ENCODE peak calls at places on chromosomes 11 and 22, in four cellular contexts. C, O, M and S are unnamed samples.

GRCh38 chr11:71542856-71543743 is 5.1 kb upstream of the KRTAP5-9 start:
- DNase-seq in O (no peak), C (no peak), M (no peak), S (no peak)

GRCh38 chr11:132780051-132780450 is 752.2 kb downstream of the OPCML start:
- DNase-seq in O (no peak), M (no peak), C (no peak), S (no peak)

GRCh38 chr11:65487467-65488272 is 11.2 kb upstream of the MALAT1 start:
- DNase-seq in M (peak), O (no peak), C (no peak), S (peak)

GRCh38 chr11:44162662-44163061 is 67.2 kb downstream of the EXT2 start:
- DNase-seq in M (no peak), O (no peak), C (no peak), S (no peak)

GRCh38 chr11:73269353-73270088 is 2.6 kb upstream of the P2RY6 start:
- DNase-seq in O (no peak), M (peak), C (no peak), S (no peak)

GRCh38 chr22:19641983-19642451 is 72.3 kb upstream of the SEPTIN5 start:
- DNase-seq in C (no peak), O (no peak), M (no peak), S (no peak)

GRCh38 chr22:40829131-40829530 is 10.0 kb upstream of the SLC25A17 start:
- DNase-seq in O (no peak), M (no peak), C (no peak), S (no peak)

GRCh38 chr11:112605093-112605666 is 344.5 kb upstream of the PLET1 start:
- DNase-seq in M (no peak), O (no peak), C (no peak), S (no peak)